ENCODE peak calls at places on chromosomes 6 and 20, in four cellular contexts. One of them, this sample, is unnamed.

GRCh38 chr6:117414770-117415169 is 11.0 kb downstream of the ROS1 start:
- DNase-seq in Right ventricle myocardium inferior: no peak
- DNase-seq in T-helper 2 cell: no peak
- DNase-seq in heart right ventricle: no peak
- DNase-seq in this sample: no peak

GRCh38 chr6:135624402-135625297 is 127.1 kb upstream of the AHI1 start:
- DNase-seq in T-helper 2 cell: no peak
- DNase-seq in heart right ventricle: no peak
- DNase-seq in Right ventricle myocardium inferior: no peak
- DNase-seq in this sample: no peak

GRCh38 chr6:10180138-10181074 is 234.5 kb downstream of the TFAP2A start:
- DNase-seq in T-helper 2 cell: no peak
- DNase-seq in Right ventricle myocardium inferior: no peak
- DNase-seq in heart right ventricle: no peak
- DNase-seq in this sample: no peak

GRCh38 chr6:158060447-158061360 is 79.0 kb downstream of the SYNJ2 start:
- DNase-seq in Right ventricle myocardium inferior: peak; percentile 89
- DNase-seq in T-helper 2 cell: no peak
- DNase-seq in heart right ventricle: peak; percentile 82
- DNase-seq in this sample: peak; percentile 59

GRCh38 chr20:35648836-35649235 is 15.9 kb downstream of the CPNE1 start:
- DNase-seq in Right ventricle myocardium inferior: no peak
- DNase-seq in T-helper 2 cell: no peak
- DNase-seq in heart right ventricle: no peak
- DNase-seq in this sample: no peak

GRCh38 chr6:86856937-86857563 is 80.3 kb upstream of the HTR1E start:
- DNase-seq in heart right ventricle: no peak
- DNase-seq in T-helper 2 cell: no peak
- DNase-seq in Right ventricle myocardium inferior: no peak
- DNase-seq in this sample: no peak

GRCh38 chr6:170166511-170167122 is 124.3 kb downstream of the DLL1 start:
- DNase-seq in T-helper 2 cell: no peak
- DNase-seq in heart right ventricle: no peak
- DNase-seq in Right ventricle myocardium inferior: peak; percentile 55
- DNase-seq in this sample: peak; percentile 30

GRCh38 chr6:158906926-158907325 is 87.8 kb upstream of the EZR start:
- DNase-seq in heart right ventricle: no peak
- DNase-seq in T-helper 2 cell: no peak
- DNase-seq in Right ventricle myocardium inferior: no peak
- DNase-seq in this sample: no peak

GRCh38 chr20:1212607-1213396 is 9.5 kb downstream of the C20orf202 start:
- DNase-seq in Right ventricle myocardium inferior: peak; percentile 80
- DNase-seq in T-helper 2 cell: peak; percentile 43
- DNase-seq in heart right ventricle: peak; percentile 55
- DNase-seq in this sample: peak; percentile 52

GRCh38 chr6:82268301-82268846 is 20.8 kb upstream of the IBTK start:
- DNase-seq in Right ventricle myocardium inferior: no peak
- DNase-seq in heart right ventricle: no peak
- DNase-seq in T-helper 2 cell: no peak
- DNase-seq in this sample: no peak

GRCh38 chr6:43575105-43575771 is 600 bp downstream of the XPO5 start:
- DNase-seq in Right ventricle myocardium inferior: no peak
- DNase-seq in heart right ventricle: peak; percentile 48
- DNase-seq in T-helper 2 cell: no peak
- DNase-seq in this sample: no peak

GRCh38 chr20:25498280-25498606 is 87.1 kb downstream of the NINL start:
- DNase-seq in Right ventricle myocardium inferior: no peak
- DNase-seq in heart right ventricle: no peak
- DNase-seq in T-helper 2 cell: no peak
- DNase-seq in this sample: no peak

GRCh38 chr20:49892260-49893216 is 22.8 kb downstream of the SPATA2 start:
- DNase-seq in T-helper 2 cell: no peak
- DNase-seq in Right ventricle myocardium inferior: peak; percentile 68
- DNase-seq in heart right ventricle: peak; percentile 56
- DNase-seq in this sample: no peak

This sample was measured in dorsolateral prefrontal cortex.